ENCODE peak calls at places on chromosomes 3 and 15, in seven cellular contexts. P, S, B, D, W, L and I are unnamed samples.
A peak's percentile ranks its signal among the peaks of the same experiment; 100 is the strongest.

GRCh38 chr3:188052229-188052965 is 101.6 kb upstream of the LPP start:
- DNase-seq in P (no peak), S (peak; percentile 47), B (peak; percentile 89), D (peak; percentile 98), W (peak; percentile 86), L (peak; percentile 99), I (peak; percentile 91)

GRCh38 chr3:10623578-10624275 is 118.3 kb upstream of the ATP2B2 start:
- DNase-seq in P (no peak), S (no peak), B (no peak), D (no peak), W (no peak), L (no peak), I (no peak)

GRCh38 chr15:77144492-77145070 is 73.7 kb upstream of the TSPAN3 start:
- DNase-seq in P (no peak), S (no peak), B (no peak), D (no peak), W (peak; percentile 98), L (no peak), I (no peak)

GRCh38 chr3:40741729-40742128 is 217.0 kb downstream of the ZNF621 start:
- DNase-seq in P (no peak), S (no peak), B (peak; percentile 73), D (peak; percentile 66), W (peak; percentile 4), L (peak; percentile 82), I (peak; percentile 64)

GRCh38 chr3:108552267-108553159 is 36.7 kb downstream of the CIP2A start:
- DNase-seq in P (peak; percentile 17), S (no peak), B (peak; percentile 21), D (no peak), W (peak; percentile 29), L (no peak), I (no peak)

GRCh38 chr15:93141373-93141790 is 52.4 kb upstream of the RGMA start:
- DNase-seq in P (no peak), S (no peak), B (no peak), D (no peak), W (no peak), L (no peak), I (no peak)

GRCh38 chr15:34084086-34084485 is 17.6 kb downstream of the EMC7 start:
- DNase-seq in P (no peak), S (no peak), B (no peak), D (peak; percentile 26), W (peak; percentile 67), L (peak; percentile 85), I (peak; percentile 31)

GRCh38 chr15:86691091-86691490 is 611.4 kb downstream of the AGBL1 start:
- DNase-seq in P (no peak), S (no peak), B (no peak), D (no peak), W (peak; percentile 3), L (no peak), I (no peak)

GRCh38 chr3:64551697-64552096 is 136.1 kb downstream of the ADAMTS9 start:
- DNase-seq in P (no peak), S (no peak), B (no peak), D (no peak), W (no peak), L (no peak), I (no peak)

GRCh38 chr3:98695816-98696215 is 67.3 kb upstream of the ST3GAL6 start:
- DNase-seq in P (no peak), S (no peak), B (no peak), D (no peak), W (peak; percentile 25), L (no peak), I (no peak)

GRCh38 chr15:34616613-34617012 is 33.2 kb upstream of the GOLGA8B start:
- DNase-seq in P (no peak), S (no peak), B (peak; percentile 14), D (no peak), W (peak; percentile 52), L (no peak), I (peak; percentile 32)

GRCh38 chr15:66830358-66830757 is 128.3 kb downstream of the SMAD6 start:
- DNase-seq in P (no peak), S (no peak), B (peak; percentile 70), D (no peak), W (peak; percentile 61), L (no peak), I (peak; percentile 68)

GRCh38 chr15:85318048-85318731 is 62.2 kb upstream of the AKAP13 start:
- DNase-seq in P (no peak), S (no peak), B (no peak), D (no peak), W (peak; percentile 92), L (no peak), I (no peak)

GRCh38 chr3:176950743-176951142 is 246.5 kb downstream of the TBL1XR1 start:
- DNase-seq in P (peak; percentile 41), S (no peak), B (no peak), D (no peak), W (peak; percentile 95), L (no peak), I (no peak)

GRCh38 chr3:190854062-190854461 is 8.4 kb downstream of the GMNC start:
- DNase-seq in P (no peak), S (no peak), B (no peak), D (no peak), W (no peak), L (no peak), I (no peak)

GRCh38 chr15:52492132-52492531 is 36.5 kb downstream of the MYO5A start:
- DNase-seq in P (no peak), S (no peak), B (no peak), D (no peak), W (no peak), L (no peak), I (no peak)

GRCh38 chr3:126288314-126288713 is 68.9 kb downstream of the KLF15 start:
- DNase-seq in P (no peak), S (peak; percentile 79), B (peak; percentile 32), D (no peak), W (no peak), L (peak; percentile 77), I (peak; percentile 67)

GRCh38 chr3:191239439-191240035 is 40.5 kb downstream of the OSTN start:
- DNase-seq in P (no peak), S (no peak), B (no peak), D (no peak), W (peak; percentile 12), L (no peak), I (no peak)

GRCh38 chr3:177519588-177519987 is 322.3 kb upstream of the TBL1XR1 start:
- DNase-seq in P (no peak), S (peak; percentile 11), B (no peak), D (no peak), W (no peak), L (no peak), I (no peak)

GRCh38 chr3:134362221-134362620 is 12.0 kb downstream of the AMOTL2 start:
- DNase-seq in P (no peak), S (no peak), B (no peak), D (no peak), W (no peak), L (no peak), I (no peak)

GRCh38 chr3:194142156-194142910 is 6.4 kb downstream of the HES1 start:
- DNase-seq in P (no peak), S (no peak), B (peak; percentile 52), D (peak; percentile 71), W (no peak), L (peak; percentile 87), I (no peak)

DNA sequence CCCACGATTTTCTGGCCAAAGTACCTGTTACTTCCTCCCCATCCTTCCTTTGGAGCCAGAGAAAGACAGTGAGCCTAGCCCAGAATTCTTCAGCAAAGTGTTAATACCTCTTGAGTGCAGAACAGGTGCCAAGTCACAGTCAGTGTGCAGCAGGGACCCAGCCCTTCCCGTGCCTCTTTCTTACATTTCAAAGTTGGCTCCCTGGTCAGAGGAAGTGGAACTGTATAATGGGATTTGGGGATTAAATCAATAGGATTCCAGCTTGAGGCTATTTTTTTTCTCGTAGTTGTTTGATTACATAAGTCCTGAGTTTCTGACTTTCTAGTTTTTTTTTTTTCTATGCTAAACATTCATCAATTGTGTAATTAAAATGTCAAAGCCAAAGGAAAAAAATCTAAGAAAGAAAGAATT is 52.6 kb upstream of the ABHD10 start:
- DNase-seq in P (no peak), S (no peak), B (no peak), D (no peak), W (no peak), L (no peak), I (no peak)
- H3K27me3 ChIP-seq in P (no peaks in the 10 kb centered on the region), S (no peaks in the 10 kb centered on the region), B (no peaks in the 10 kb centered on the region), D (no peaks in the 10 kb centered on the region), W (no peaks in the 10 kb centered on the region), L (no peaks in the 10 kb centered on the region), I (no peaks in the 10 kb centered on the region)

GRCh38 chr15:60000824-60001641 is 3.1 kb upstream of the FOXB1 start:
- DNase-seq in P (no peak), S (no peak), B (no peak), D (no peak), W (no peak), L (no peak), I (no peak)
- H3K27me3 ChIP-seq in P (peaks cover 61% of the 10 kb centered on the region), S (peaks cover 99% of the 10 kb centered on the region), B (peaks cover 100% of the 10 kb centered on the region), D (peaks cover 100% of the 10 kb centered on the region), W (peaks cover 75% of the 10 kb centered on the region), L (peaks cover 100% of the 10 kb centered on the region), I (peaks cover 100% of the 10 kb centered on the region)

DNA sequence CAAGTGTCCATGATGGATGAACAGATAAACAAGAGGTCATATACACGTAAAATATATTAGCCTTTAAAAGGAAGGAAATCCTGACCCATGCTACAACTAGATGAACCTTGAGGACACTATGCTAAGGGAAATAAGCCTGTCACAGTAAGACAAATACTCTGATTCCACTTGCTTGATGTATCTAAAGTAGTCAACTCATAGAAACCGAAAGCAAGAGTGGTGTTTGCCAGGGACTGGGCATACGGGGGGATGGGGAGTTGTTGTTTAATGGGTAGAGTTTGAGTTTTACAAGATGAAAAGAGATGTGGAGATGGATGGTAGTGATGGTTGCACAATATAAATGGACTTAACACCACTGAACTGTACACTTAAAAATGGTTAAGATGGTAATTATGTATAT is 65.4 kb downstream of the C3orf70 start:
- DNase-seq in P (no peak), S (no peak), B (no peak), D (no peak), W (no peak), L (no peak), I (no peak)
- H3K27me3 ChIP-seq in P (peaks cover 20% of the 10 kb centered on the region), S (no peaks in the 10 kb centered on the region), B (no peaks in the 10 kb centered on the region), D (no peaks in the 10 kb centered on the region), W (no peaks in the 10 kb centered on the region), L (no peaks in the 10 kb centered on the region), I (no peaks in the 10 kb centered on the region)

GRCh38 chr3:181718416-181718815 is 6.7 kb downstream of the SOX2 start:
- DNase-seq in P (no peak), S (no peak), B (no peak), D (no peak), W (no peak), L (no peak), I (no peak)

GRCh38 chr3:181721369-181721768 is 9.6 kb downstream of the SOX2 start:
- DNase-seq in P (no peak), S (no peak), B (no peak), D (no peak), W (no peak), L (no peak), I (no peak)

GRCh38 chr3:181722156-181722555 is 10.4 kb downstream of the SOX2 start:
- DNase-seq in P (no peak), S (no peak), B (no peak), D (no peak), W (no peak), L (no peak), I (no peak)

GRCh38 chr3:181719298-181719859 is 7.7 kb downstream of the SOX2 start:
- DNase-seq in P (no peak), S (peak; percentile 80), B (no peak), D (no peak), W (peak; percentile 58), L (no peak), I (no peak)

DNA sequence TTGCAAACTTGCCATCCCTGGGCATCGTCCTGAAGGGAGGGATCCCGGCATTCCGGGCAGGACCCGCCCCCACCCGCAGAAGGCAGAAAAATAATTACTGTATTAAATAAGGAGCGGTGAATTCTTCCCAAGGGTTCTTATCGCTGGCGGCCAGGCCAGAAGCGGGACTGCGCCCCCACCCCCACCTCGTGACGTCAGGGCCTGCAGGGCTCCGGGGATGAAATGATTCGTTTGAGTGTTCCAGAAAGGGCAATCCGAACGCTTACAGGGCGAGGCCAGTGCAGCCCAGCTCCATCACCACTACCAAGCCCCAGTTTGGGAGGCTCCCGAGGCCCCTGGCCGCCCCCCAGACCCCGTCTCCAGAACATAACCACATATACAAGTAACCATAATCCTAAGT is 8.6 kb downstream of the SOX2 start:
- DNase-seq in P (no peak), S (peak; percentile 61), B (no peak), D (no peak), W (peak; percentile 80), L (no peak), I (no peak)
- H3K27me3 ChIP-seq in P (peaks cover 25% of the 10 kb centered on the region), S (peaks cover 60% of the 10 kb centered on the region), B (peaks cover 100% of the 10 kb centered on the region), D (peaks cover 99% of the 10 kb centered on the region), W (peaks cover 30% of the 10 kb centered on the region), L (peaks cover 100% of the 10 kb centered on the region), I (peaks cover 100% of the 10 kb centered on the region)